ENCODE peak calls at places on chromosomes 11 and 22, in four cellular contexts. H, K, X and S are unnamed samples.

GRCh38 chr22:38870312-38870741 is 1.7 kb downstream of the CBX6 start:
- DNase-seq in K (peak; percentile 81), X (peak; percentile 96), H (peak; percentile 59), S (peak; percentile 80)

GRCh38 chr11:68447015-68447801 is 13.3 kb upstream of the PPP6R3 start:
- DNase-seq in H (no peak), K (peak; percentile 73), X (peak; percentile 87), S (peak; percentile 48)

GRCh38 chr11:61103851-61104423 is 1.6 kb downstream of the CD5 start:
- DNase-seq in X (no peak), K (no peak), H (no peak), S (no peak)

GRCh38 chr22:33932997-33933396 is 12.7 kb upstream of the LARGE1 start:
- DNase-seq in K (no peak), X (no peak), H (no peak), S (no peak)

GRCh38 chr11:16981651-16982194 is 32.5 kb downstream of the PLEKHA7 start:
- DNase-seq in K (no peak), X (peak; percentile 81), H (no peak), S (no peak)

GRCh38 chr11:125374398-125374797 is 121.7 kb downstream of the FEZ1 start:
- DNase-seq in H (no peak), K (no peak), X (no peak), S (no peak)

GRCh38 chr11:105856954-105857353 is 165.1 kb downstream of the MSANTD4 start:
- DNase-seq in H (no peak), K (no peak), X (no peak), S (no peak)

GRCh38 chr22:22520020-22520656 is at the start of gene ZNF280A:
- DNase-seq in K (no peak), X (no peak), H (no peak), S (no peak)

GRCh38 chr11:57668467-57668890 is 565 bp downstream of the ZDHHC5 start:
- DNase-seq in K (peak; percentile 35), H (no peak), X (no peak), S (peak; percentile 38)

GRCh38 chr11:66082936-66083698 is 13.0 kb downstream of the PACS1 start:
- DNase-seq in K (no peak), H (no peak), X (peak; percentile 31), S (no peak)

GRCh38 chr11:102109896-102110760 is at the start of gene YAP1:
- DNase-seq in K (peak; percentile 35), X (peak; percentile 95), H (peak; percentile 7), S (peak; percentile 42)

GRCh38 chr11:69272055-69272454 is 21.9 kb upstream of the MYEOV start:
- DNase-seq in H (no peak), K (no peak), X (no peak), S (no peak)

GRCh38 chr11:44627911-44628729 is 62.7 kb downstream of the CD82 start:
- DNase-seq in K (no peak), H (no peak), X (peak; percentile 43), S (no peak)